ENCODE peak calls at places on chromosomes 13 and 19, in five cellular contexts. One of them, this sample, is unnamed.

GRCh38 chr13:94119360-94119936 is 360.0 kb downstream of the DCT start:
- DNase-seq in uterus: no peak
- DNase-seq in thyroid gland: no peak
- DNase-seq in spleen: peak; percentile 44
- DNase-seq in HepG2: peak; percentile 90
- DNase-seq in this sample: no peak

GRCh38 chr13:33235564-33235963 is 50.0 kb downstream of the STARD13 start:
- DNase-seq in uterus: no peak
- DNase-seq in thyroid gland: no peak
- DNase-seq in spleen: no peak
- DNase-seq in HepG2: no peak
- DNase-seq in this sample: no peak

GRCh38 chr19:1650627-1651009 is 1.8 kb downstream of the TCF3 start:
- DNase-seq in uterus: no peak
- DNase-seq in thyroid gland: no peak
- DNase-seq in spleen: peak; percentile 73
- DNase-seq in HepG2: no peak
- DNase-seq in this sample: no peak

GRCh38 chr19:38031423-38031770 is 124.4 kb downstream of the SIPA1L3 start:
- DNase-seq in uterus: no peak
- DNase-seq in thyroid gland: no peak
- DNase-seq in spleen: no peak
- DNase-seq in HepG2: no peak
- DNase-seq in this sample: no peak

GRCh38 chr13:23175920-23176319 is 4.9 kb upstream of the SGCG start:
- DNase-seq in uterus: no peak
- DNase-seq in thyroid gland: no peak
- DNase-seq in spleen: no peak
- DNase-seq in HepG2: no peak
- DNase-seq in this sample: no peak

GRCh38 chr13:51822106-51822840 is 18.3 kb upstream of the DHRS12 start:
- DNase-seq in uterus: no peak
- DNase-seq in thyroid gland: no peak
- DNase-seq in spleen: no peak
- DNase-seq in HepG2: no peak
- DNase-seq in this sample: no peak

GRCh38 chr13:45396548-45397095 is 21.6 kb downstream of the SLC25A30 start:
- DNase-seq in uterus: no peak
- DNase-seq in thyroid gland: peak; percentile 27
- DNase-seq in spleen: no peak
- DNase-seq in HepG2: no peak
- DNase-seq in this sample: no peak

GRCh38 chr13:106376411-106377112 is 158.9 kb downstream of the EFNB2 start:
- DNase-seq in uterus: peak; percentile 61
- DNase-seq in thyroid gland: no peak
- DNase-seq in spleen: no peak
- DNase-seq in HepG2: no peak
- DNase-seq in this sample: no peak

GRCh38 chr19:5237939-5238480 is 102.6 kb downstream of the PTPRS start:
- DNase-seq in uterus: no peak
- DNase-seq in thyroid gland: no peak
- DNase-seq in spleen: no peak
- DNase-seq in HepG2: no peak
- DNase-seq in this sample: no peak

GRCh38 chr13:36520111-36520510 is 87.8 kb downstream of the CCNA1 start:
- DNase-seq in uterus: no peak
- DNase-seq in thyroid gland: no peak
- DNase-seq in spleen: no peak
- DNase-seq in HepG2: no peak
- DNase-seq in this sample: no peak

GRCh38 chr13:34076943-34077703 is 259.2 kb downstream of the RFC3 start:
- DNase-seq in uterus: no peak
- DNase-seq in thyroid gland: no peak
- DNase-seq in spleen: no peak
- DNase-seq in HepG2: peak; percentile 16
- DNase-seq in this sample: no peak

GRCh38 chr19:16386619-16387240 is 62.1 kb downstream of the KLF2 start:
- DNase-seq in uterus: peak; percentile 61
- DNase-seq in thyroid gland: peak; percentile 51
- DNase-seq in spleen: peak; percentile 78
- DNase-seq in HepG2: peak; percentile 32
- DNase-seq in this sample: no peak

GRCh38 chr19:38729653-38730469 is 14.4 kb downstream of the CAPN12 start:
- DNase-seq in uterus: peak; percentile 63
- DNase-seq in thyroid gland: peak; percentile 58
- DNase-seq in spleen: peak; percentile 93
- DNase-seq in HepG2: peak; percentile 57
- DNase-seq in this sample: peak; percentile 92

GRCh38 chr19:6378036-6378435 is 2.3 kb upstream of the PSPN start:
- DNase-seq in uterus: peak; percentile 61
- DNase-seq in thyroid gland: peak; percentile 91
- DNase-seq in spleen: no peak
- DNase-seq in HepG2: no peak
- DNase-seq in this sample: no peak

GRCh38 chr13:66077286-66077685 is 1152.8 kb downstream of the PCDH9 start:
- DNase-seq in uterus: no peak
- DNase-seq in thyroid gland: no peak
- DNase-seq in spleen: no peak
- DNase-seq in HepG2: no peak
- DNase-seq in this sample: no peak

GRCh38 chr19:19606021-19606420 is 12.5 kb downstream of the PBX4 start:
- DNase-seq in uterus: no peak
- DNase-seq in thyroid gland: peak; percentile 41
- DNase-seq in spleen: no peak
- DNase-seq in HepG2: no peak
- DNase-seq in this sample: no peak

GRCh38 chr19:34838753-34839431 is 65.9 kb upstream of the ZNF599 start:
- DNase-seq in uterus: no peak
- DNase-seq in thyroid gland: no peak
- DNase-seq in spleen: peak; percentile 59
- DNase-seq in HepG2: peak; percentile 24
- DNase-seq in this sample: no peak

GRCh38 chr19:40443930-40444180 is 280 bp downstream of the SERTAD3 start:
- DNase-seq in uterus: no peak
- DNase-seq in thyroid gland: no peak
- DNase-seq in spleen: no peak
- DNase-seq in HepG2: no peak
- DNase-seq in this sample: no peak

DNA sequence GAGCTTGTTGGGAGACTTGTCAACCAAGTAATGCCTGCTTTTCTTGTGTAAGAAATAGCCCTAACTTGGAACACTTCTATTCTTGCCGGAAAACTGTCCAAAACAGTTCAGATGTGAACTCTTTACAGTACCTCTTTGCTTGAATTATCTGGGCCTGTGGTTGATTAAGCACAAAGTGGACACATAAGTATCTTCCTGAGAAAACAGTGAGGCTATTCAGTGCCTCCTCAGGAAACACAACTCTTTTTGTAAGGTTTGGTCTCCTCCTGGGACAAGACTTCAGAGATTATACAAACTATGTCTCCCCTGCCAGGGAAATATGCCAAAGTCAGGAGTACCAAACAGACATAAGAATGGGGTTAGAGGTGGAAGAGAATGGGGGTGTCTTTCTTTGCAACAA is 127.7 kb downstream of the LACC1 start:
- DNase-seq in uterus: no peak
- DNase-seq in thyroid gland: no peak
- DNase-seq in spleen: no peak
- DNase-seq in HepG2: no peak
- DNase-seq in this sample: no peak
- TF ChIP-seq CTCF in uterus: no peak
- TF ChIP-seq CTCF in thyroid gland: no peak
- TF ChIP-seq CTCF in spleen: no peak
- TF ChIP-seq CTCF in HepG2: no peak
- TF ChIP-seq CTCF in this sample: no peak

DNA sequence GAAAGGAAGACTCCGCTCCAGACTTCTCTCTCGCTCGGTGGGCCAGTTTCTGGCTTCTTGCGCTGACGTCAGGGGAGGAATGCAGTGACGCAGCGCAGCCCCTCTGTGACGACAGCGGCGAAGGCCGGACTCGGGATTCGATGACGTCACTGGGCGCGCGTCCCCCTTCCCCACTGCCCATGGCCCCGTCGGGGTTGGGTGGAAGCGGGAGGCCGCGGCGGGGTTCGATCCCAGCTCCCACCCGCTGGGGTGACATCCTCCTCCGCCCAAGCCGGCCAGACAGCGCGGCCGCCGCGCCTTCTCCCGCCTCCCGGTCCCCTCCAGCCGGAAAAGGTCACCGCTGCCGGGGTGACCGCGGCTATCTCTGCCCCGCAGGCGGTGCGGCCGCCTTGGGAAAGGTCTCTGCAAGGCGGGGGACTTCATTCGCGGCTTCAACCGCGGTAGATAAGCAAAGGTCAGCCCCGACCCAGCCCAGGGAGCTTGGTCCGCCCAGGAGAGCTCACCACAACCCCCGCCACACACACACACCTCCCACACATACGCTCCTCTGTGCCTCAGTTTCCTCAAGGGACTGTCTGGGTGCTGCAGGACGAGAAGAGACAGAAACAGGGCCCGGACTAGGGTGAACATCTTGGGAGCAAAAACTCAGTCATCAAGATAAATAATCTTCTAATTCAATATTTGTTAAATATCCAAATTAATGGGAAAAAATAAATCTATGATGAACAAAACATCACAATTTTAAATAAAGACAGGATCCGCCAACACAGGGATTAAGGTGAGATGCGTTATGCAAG is 844 bp upstream of the RFX1 start:
- DNase-seq in uterus: no peak
- DNase-seq in thyroid gland: no peak
- DNase-seq in spleen: peak; percentile 96
- DNase-seq in HepG2: no peak
- DNase-seq in this sample: no peak
- TF ChIP-seq POLR2A in uterus: no peak
- TF ChIP-seq POLR2A in thyroid gland: no peak
- TF ChIP-seq POLR2A in spleen: no peak
- TF ChIP-seq POLR2A in HepG2: peak; percentile 68
- TF ChIP-seq POLR2A in this sample: no peak

GRCh38 chr13:109747524-109747923 is 38.9 kb downstream of the IRS2 start:
- DNase-seq in uterus: no peak
- DNase-seq in thyroid gland: no peak
- DNase-seq in spleen: no peak
- DNase-seq in HepG2: no peak
- DNase-seq in this sample: no peak
- TF ChIP-seq CTCF in uterus: no peak
- TF ChIP-seq CTCF in thyroid gland: no peak
- TF ChIP-seq CTCF in spleen: no peak
- TF ChIP-seq CTCF in HepG2: peak; percentile 9
- TF ChIP-seq CTCF in this sample: no peak

DNA sequence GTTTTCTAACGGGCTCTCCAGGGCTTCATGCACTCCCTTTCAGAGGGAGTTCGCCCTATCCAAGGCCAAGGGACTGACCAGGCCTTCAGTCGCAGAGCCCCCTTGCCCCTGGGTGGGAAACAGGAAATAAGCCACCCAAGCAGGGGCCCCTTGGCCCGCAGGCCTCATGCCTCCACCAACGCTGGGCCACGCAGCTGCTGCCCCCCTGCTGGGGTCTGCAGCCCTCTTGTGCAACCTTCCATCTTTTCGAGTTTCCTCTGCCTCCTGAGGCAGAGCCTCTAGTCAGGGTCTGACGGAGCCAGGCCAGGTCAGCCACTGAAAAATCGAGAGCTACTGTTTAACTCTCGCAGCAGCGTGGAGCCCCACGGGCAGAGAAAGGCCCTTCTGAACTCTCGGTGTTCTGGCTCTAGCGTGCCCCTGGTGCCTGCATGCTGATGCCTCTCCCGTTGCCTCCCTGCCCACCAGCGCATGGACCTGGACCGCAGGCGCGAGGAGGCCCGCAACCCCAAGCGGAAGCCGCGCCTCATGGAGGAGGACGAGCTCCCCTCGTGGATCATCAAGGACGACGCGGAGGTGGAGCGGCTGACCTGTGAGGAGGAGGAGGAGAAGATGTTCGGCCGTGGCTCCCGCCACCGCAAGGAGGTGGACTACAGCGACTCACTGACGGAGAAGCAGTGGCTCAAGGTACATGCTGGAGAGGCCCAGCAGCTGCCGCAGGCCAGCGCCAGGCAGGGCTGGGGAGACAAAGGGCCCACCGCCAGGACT is 54.6 kb upstream of the LDLR start:
- DNase-seq in uterus: no peak
- DNase-seq in thyroid gland: no peak
- DNase-seq in spleen: no peak
- DNase-seq in HepG2: no peak
- DNase-seq in this sample: no peak
- TF ChIP-seq POLR2A in uterus: no peak
- TF ChIP-seq POLR2A in thyroid gland: no peak
- TF ChIP-seq POLR2A in spleen: no peak
- TF ChIP-seq POLR2A in HepG2: no peak
- TF ChIP-seq POLR2A in this sample: no peak

GRCh38 chr19:10935371-10936059 is 6.9 kb downstream of the TIMM29 start:
- DNase-seq in uterus: no peak
- DNase-seq in thyroid gland: no peak
- DNase-seq in spleen: no peak
- DNase-seq in HepG2: no peak
- DNase-seq in this sample: no peak

GRCh38 chr19:10936661-10937084 is 8.1 kb downstream of the TIMM29 start:
- DNase-seq in uterus: no peak
- DNase-seq in thyroid gland: peak; percentile 47
- DNase-seq in spleen: no peak
- DNase-seq in HepG2: peak; percentile 76
- DNase-seq in this sample: no peak
- TF ChIP-seq CTCF in uterus: peak; percentile 71
- TF ChIP-seq CTCF in thyroid gland: peak; percentile 27
- TF ChIP-seq CTCF in spleen: peak; percentile 25
- TF ChIP-seq CTCF in HepG2: peak; percentile 87
- TF ChIP-seq CTCF in this sample: no peak

DNA sequence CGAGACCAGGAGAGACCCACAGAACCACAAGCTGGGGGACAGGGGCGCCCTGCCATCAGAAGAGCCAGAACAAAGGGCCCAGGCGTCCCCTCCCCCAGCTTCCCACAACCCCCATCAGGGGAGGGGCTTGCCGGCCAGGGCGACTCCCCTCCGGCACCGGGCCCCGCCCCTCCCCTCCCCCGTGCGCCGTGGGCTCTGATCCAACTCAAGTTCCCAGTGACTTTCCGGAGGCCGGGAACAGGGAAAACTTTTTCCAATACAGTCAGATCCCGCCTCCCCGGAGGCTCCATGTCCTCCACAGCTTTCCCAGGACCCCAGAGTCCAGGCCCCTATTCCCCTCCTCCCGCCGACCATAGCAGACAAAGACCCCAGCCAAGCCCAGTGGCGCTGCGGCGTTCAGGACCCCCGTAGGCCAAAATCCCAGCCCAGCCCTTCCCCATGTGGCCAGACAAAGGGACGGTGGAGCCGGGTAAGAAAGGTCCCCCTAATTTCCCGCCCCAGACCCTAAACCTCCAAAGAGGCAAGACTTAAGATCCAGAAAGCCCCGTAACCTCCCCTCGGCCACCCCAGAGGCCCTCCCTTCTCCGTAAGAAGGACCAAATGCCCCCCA is 673 bp downstream of the TEAD2 start:
- DNase-seq in uterus: peak; percentile 91
- DNase-seq in thyroid gland: peak; percentile 58
- DNase-seq in spleen: peak; percentile 86
- DNase-seq in HepG2: peak; percentile 70
- DNase-seq in this sample: peak; percentile 55
- TF ChIP-seq POLR2A in uterus: peak; percentile 67
- TF ChIP-seq POLR2A in thyroid gland: no peak
- TF ChIP-seq POLR2A in spleen: no peak
- TF ChIP-seq POLR2A in HepG2: peak; percentile 24
- TF ChIP-seq POLR2A in this sample: no peak